ENCODE peak calls at places on chromosomes 12 and 14, in four cellular contexts. T is ovary, E is tibial artery, S is uterus. D is an unnamed sample. For H3K4me1, the result is how much of the 10 kb centered on the place peaks cover.

GRCh38 chr12:80565276-80565675 is 121.2 kb downstream of the PTPRQ start:
- DNase-seq in T (no peak), E (no peak), S (no peak), D (no peak)

GRCh38 chr14:21090194-21090939 is 8.1 kb downstream of the ZNF219 start:
- DNase-seq in T (no peak), E (no peak), S (no peak), D (no peak)

GRCh38 chr12:94667031-94667540 is 16.7 kb upstream of the TMCC3 start:
- DNase-seq in T (no peak), E (no peak), S (no peak), D (no peak)

GRCh38 chr12:30785630-30786029 is 30.9 kb upstream of the CAPRIN2 start:
- DNase-seq in T (no peak), E (no peak), S (no peak), D (no peak)

GRCh38 chr14:50530358-50530757 is 2.0 kb downstream of the MAP4K5 start:
- DNase-seq in T (no peak), E (no peak), S (no peak), D (no peak)

GRCh38 chr14:104387385-104388010 is 192.1 kb upstream of the C14orf180 start:
- DNase-seq in T (peak), E (peak), S (peak), D (no peak)

GRCh38 chr12:143964-144649 is 69.8 kb downstream of the SLC6A12 start:
- DNase-seq in T (no peak), E (no peak), S (no peak), D (no peak)

GRCh38 chr14:103144085-103144484 is 20.8 kb downstream of the TNFAIP2 start:
- DNase-seq in T (no peak), E (no peak), S (no peak), D (no peak)

GRCh38 chr12:123085730-123086487 is 65.0 kb downstream of the PITPNM2 start:
- DNase-seq in T (no peak), E (no peak), S (peak), D (no peak)

GRCh38 chr14:93337143-93337753 is 4.4 kb upstream of the BTBD7 start:
- DNase-seq in T (no peak), E (no peak), S (no peak), D (no peak)

GRCh38 chr14:68386950-68387779 is 405.7 kb downstream of the ZFP36L1 start:
- DNase-seq in T (no peak), E (no peak), S (no peak), D (no peak)

GRCh38 chr12:121184984-121185894 is 24.7 kb upstream of the P2RX4 start:
- DNase-seq in T (no peak), E (no peak), S (no peak), D (no peak)

GRCh38 chr12:4664111-4664510 is 15.2 kb downstream of the NDUFA9 start:
- DNase-seq in T (no peak), E (no peak), S (no peak), D (no peak)

GRCh38 chr14:73796881-73797539 is 54.6 kb upstream of the PTGR2 start:
- DNase-seq in T (no peak), E (no peak), S (no peak), D (no peak)
- H3K27ac ChIP-seq in T (no peak), E (no peak), S (no peak), D (no peak)

GRCh38 chr12:46389130-46389616 is 16.6 kb upstream of the SLC38A2 start:
- DNase-seq in T (no peak), E (peak), S (no peak), D (no peak)
- H3K4me1 ChIP-seq in T (under half), E (under half), S (under half), D (under half)

DNA sequence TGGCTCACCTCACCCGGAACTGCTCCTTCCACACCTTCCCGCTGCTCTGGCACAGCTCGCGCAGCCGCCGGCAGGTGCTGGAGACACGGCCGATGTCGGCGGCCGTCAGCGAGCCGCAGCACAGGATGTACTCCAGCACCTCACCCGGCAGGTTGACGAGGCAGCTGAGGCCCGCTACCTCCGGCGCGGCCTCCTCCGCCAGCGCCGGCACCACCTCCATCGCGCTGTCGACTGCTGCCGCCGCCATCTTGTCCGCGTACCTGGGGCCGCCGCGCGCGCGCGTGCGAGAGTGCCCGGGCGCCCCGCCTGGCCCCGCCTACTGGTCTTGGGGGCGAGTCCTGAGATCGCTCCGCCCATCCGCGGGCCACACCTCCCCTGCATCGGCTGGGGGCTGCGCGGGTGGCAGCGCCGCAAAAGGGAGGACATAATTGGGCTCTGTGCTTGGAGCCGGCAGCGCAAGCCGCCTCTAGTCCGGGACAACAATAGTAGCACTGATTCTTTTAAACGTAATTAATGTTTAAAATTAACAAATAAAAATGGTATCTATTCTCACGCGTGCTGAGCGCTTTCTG is at the start of gene FBXO21:
- DNase-seq in T (peak), E (peak), S (peak), D (peak)
- TF ChIP-seq CTCF in T (peak), E (no peak), S (no peak), D (no peak)

DNA sequence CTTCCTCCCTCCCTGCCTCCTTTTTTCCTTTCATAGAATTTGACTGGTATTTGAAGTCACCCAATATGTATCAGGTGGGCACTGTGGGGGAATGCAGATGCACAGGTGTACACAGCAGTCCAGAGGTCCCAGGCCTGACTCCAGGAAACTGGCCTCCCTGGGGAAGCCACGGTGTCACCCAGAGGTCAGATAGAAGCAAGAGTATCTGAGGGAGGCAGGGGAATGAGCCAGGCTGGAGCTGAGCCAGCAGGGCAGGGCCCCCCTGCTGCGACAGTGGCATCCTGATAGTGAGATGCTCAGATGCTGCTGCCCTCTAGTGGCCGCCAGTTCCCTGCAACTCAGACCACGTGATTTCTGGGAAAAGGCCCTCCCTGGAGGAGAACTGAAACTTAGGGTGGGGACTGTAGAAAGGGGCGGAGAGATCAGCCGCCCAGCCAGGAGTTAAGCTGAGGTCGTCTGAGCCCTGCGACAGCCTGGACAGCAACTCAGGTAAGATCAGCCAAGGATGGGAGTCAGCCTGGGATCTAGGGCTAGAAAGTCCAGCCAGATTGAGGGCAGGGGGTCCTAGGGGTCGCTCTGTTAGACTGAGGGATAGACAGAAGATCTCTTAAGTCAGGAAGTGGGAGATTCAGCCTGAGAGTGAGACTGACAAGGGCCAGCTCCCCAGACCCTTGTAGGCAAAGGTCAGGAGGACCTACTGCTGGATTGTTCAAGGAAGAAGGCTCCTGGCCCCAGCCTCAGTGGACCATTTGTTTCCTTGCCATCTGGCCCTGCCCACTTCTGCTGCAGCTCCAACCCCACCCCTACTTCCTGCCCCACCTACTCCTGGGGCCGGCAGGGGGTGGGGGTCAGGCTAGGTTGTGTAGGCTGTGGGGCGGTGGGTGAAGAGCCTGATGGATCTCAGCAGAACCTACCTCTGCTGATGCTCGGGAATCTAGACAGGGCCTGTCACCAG is at the start of gene IRF9:
- DNase-seq in T (peak), E (peak), S (peak), D (peak)
- H3K27ac ChIP-seq in T (peak), E (peak), S (peak), D (peak)

D was measured in CD8-positive, alpha-beta T cell.